ENCODE peak calls at places on chromosomes 1 and 21, in five cellular contexts. One of them, this sample, is unnamed.

GRCh38 chr1:37123266-37123665 is 89.0 kb upstream of the GRIK3 start:
- DNase-seq in adrenal gland: no peak
- DNase-seq in A549: no peak
- DNase-seq in ovary: no peak
- DNase-seq in tibial nerve: no peak
- DNase-seq in this sample: no peak

GRCh38 chr1:12177999-12178441 is 11.2 kb downstream of the TNFRSF1B start:
- DNase-seq in adrenal gland: peak; percentile 74
- DNase-seq in A549: no peak
- DNase-seq in ovary: peak; percentile 60
- DNase-seq in tibial nerve: no peak
- DNase-seq in this sample: no peak

GRCh38 chr1:235867903-235868469 is 1.3 kb upstream of the LYST start:
- DNase-seq in adrenal gland: no peak
- DNase-seq in A549: no peak
- DNase-seq in ovary: no peak
- DNase-seq in tibial nerve: no peak
- DNase-seq in this sample: no peak

GRCh38 chr1:12172042-12172851 is 5.5 kb downstream of the TNFRSF1B start:
- DNase-seq in adrenal gland: no peak
- DNase-seq in A549: no peak
- DNase-seq in ovary: no peak
- DNase-seq in tibial nerve: no peak
- DNase-seq in this sample: peak; percentile 85

GRCh38 chr1:12754738-12755137 is 8.7 kb downstream of the CFAP107 start:
- DNase-seq in adrenal gland: no peak
- DNase-seq in A549: no peak
- DNase-seq in ovary: no peak
- DNase-seq in tibial nerve: no peak
- DNase-seq in this sample: no peak

GRCh38 chr1:53485478-53486394 is 26.5 kb downstream of the DMRTB1 start:
- DNase-seq in adrenal gland: peak; percentile 61
- DNase-seq in A549: peak; percentile 80
- DNase-seq in ovary: peak; percentile 87
- DNase-seq in tibial nerve: peak; percentile 68
- DNase-seq in this sample: peak; percentile 88

GRCh38 chr1:183444243-183444642 is 26.1 kb upstream of the NMNAT2 start:
- DNase-seq in adrenal gland: no peak
- DNase-seq in A549: no peak
- DNase-seq in ovary: no peak
- DNase-seq in tibial nerve: no peak
- DNase-seq in this sample: no peak

GRCh38 chr1:223143760-223144248 is 756 bp upstream of the TLR5 start:
- DNase-seq in adrenal gland: no peak
- DNase-seq in A549: no peak
- DNase-seq in ovary: peak; percentile 83
- DNase-seq in tibial nerve: no peak
- DNase-seq in this sample: peak; percentile 79

GRCh38 chr1:205504311-205505075 is at the start of gene CDK18:
- DNase-seq in adrenal gland: peak; percentile 91
- DNase-seq in A549: peak; percentile 83
- DNase-seq in ovary: peak; percentile 82
- DNase-seq in tibial nerve: peak; percentile 49
- DNase-seq in this sample: peak; percentile 84

GRCh38 chr1:209706622-209707021 is 2.0 kb downstream of the HSD11B1 start:
- DNase-seq in adrenal gland: no peak
- DNase-seq in A549: no peak
- DNase-seq in ovary: no peak
- DNase-seq in tibial nerve: no peak
- DNase-seq in this sample: no peak

GRCh38 chr21:30014883-30015282 is 75.1 kb upstream of the GRIK1 start:
- DNase-seq in adrenal gland: no peak
- DNase-seq in A549: no peak
- DNase-seq in ovary: no peak
- DNase-seq in tibial nerve: no peak
- DNase-seq in this sample: no peak

GRCh38 chr1:197917813-197918646 is 858 bp downstream of the LHX9 start:
- DNase-seq in adrenal gland: no peak
- DNase-seq in A549: no peak
- DNase-seq in ovary: peak; percentile 57
- DNase-seq in tibial nerve: no peak
- DNase-seq in this sample: peak; percentile 80

GRCh38 chr1:229408458-229409037 is 25.3 kb downstream of the ACTA1 start:
- DNase-seq in adrenal gland: peak; percentile 84
- DNase-seq in A549: no peak
- DNase-seq in ovary: no peak
- DNase-seq in tibial nerve: no peak
- DNase-seq in this sample: no peak

GRCh38 chr1:38151399-38151798 is 104.8 kb upstream of the POU3F1 start:
- DNase-seq in adrenal gland: no peak
- DNase-seq in A549: no peak
- DNase-seq in ovary: no peak
- DNase-seq in tibial nerve: no peak
- DNase-seq in this sample: no peak

GRCh38 chr1:51607676-51608075 is 9.2 kb upstream of the OSBPL9 start:
- DNase-seq in adrenal gland: no peak
- DNase-seq in A549: no peak
- DNase-seq in ovary: no peak
- DNase-seq in tibial nerve: no peak
- DNase-seq in this sample: no peak

GRCh38 chr1:58592521-58593134 is 15.6 kb upstream of the TACSTD2 start:
- DNase-seq in adrenal gland: peak; percentile 95
- DNase-seq in A549: peak; percentile 11
- DNase-seq in ovary: peak; percentile 66
- DNase-seq in tibial nerve: no peak
- DNase-seq in this sample: no peak

GRCh38 chr1:219837274-219837993 is 90.9 kb downstream of the SLC30A10 start:
- DNase-seq in adrenal gland: peak; percentile 19
- DNase-seq in A549: peak; percentile 37
- DNase-seq in ovary: no peak
- DNase-seq in tibial nerve: no peak
- DNase-seq in this sample: no peak

GRCh38 chr1:4797429-4797828 is 143.0 kb downstream of the AJAP1 start:
- DNase-seq in adrenal gland: no peak
- DNase-seq in A549: no peak
- DNase-seq in ovary: no peak
- DNase-seq in tibial nerve: no peak
- DNase-seq in this sample: no peak

GRCh38 chr21:27734146-27734545 is 767.3 kb upstream of the ADAMTS5 start:
- DNase-seq in adrenal gland: no peak
- DNase-seq in A549: no peak
- DNase-seq in ovary: no peak
- DNase-seq in tibial nerve: no peak
- DNase-seq in this sample: no peak

GRCh38 chr1:109621402-109622101 is 1.9 kb downstream of the AMPD2 start:
- DNase-seq in adrenal gland: no peak
- DNase-seq in A549: no peak
- DNase-seq in ovary: no peak
- DNase-seq in tibial nerve: no peak
- DNase-seq in this sample: no peak

GRCh38 chr1:196361112-196361714 is 247.0 kb downstream of the KCNT2 start:
- DNase-seq in adrenal gland: no peak
- DNase-seq in A549: no peak
- DNase-seq in ovary: no peak
- DNase-seq in tibial nerve: no peak
- DNase-seq in this sample: no peak

GRCh38 chr1:119731741-119732430 is 20.2 kb downstream of the PHGDH start:
- DNase-seq in adrenal gland: no peak
- DNase-seq in A549: no peak
- DNase-seq in ovary: no peak
- DNase-seq in tibial nerve: no peak
- DNase-seq in this sample: no peak

GRCh38 chr1:195251900-195252299 is 1356.3 kb downstream of the KCNT2 start:
- DNase-seq in adrenal gland: no peak
- DNase-seq in A549: no peak
- DNase-seq in ovary: no peak
- DNase-seq in tibial nerve: no peak
- DNase-seq in this sample: no peak

GRCh38 chr1:233543338-233544255 is 70.3 kb upstream of the KCNK1 start:
- DNase-seq in adrenal gland: peak; percentile 91
- DNase-seq in A549: peak; percentile 88
- DNase-seq in ovary: peak; percentile 40
- DNase-seq in tibial nerve: no peak
- DNase-seq in this sample: no peak

GRCh38 chr1:171740987-171741871 is 636 bp downstream of the VAMP4 start:
- DNase-seq in adrenal gland: peak; percentile 32
- DNase-seq in A549: peak; percentile 25
- DNase-seq in ovary: peak; percentile 50
- DNase-seq in tibial nerve: peak; percentile 28
- DNase-seq in this sample: no peak

GRCh38 chr1:1373493-1374067 is 1.4 kb downstream of the AURKAIP1 start:
- DNase-seq in adrenal gland: no peak
- DNase-seq in A549: no peak
- DNase-seq in ovary: peak; percentile 56
- DNase-seq in tibial nerve: no peak
- DNase-seq in this sample: no peak

GRCh38 chr1:1373051-1373450 is 2.0 kb downstream of the AURKAIP1 start:
- DNase-seq in adrenal gland: no peak
- DNase-seq in A549: no peak
- DNase-seq in ovary: no peak
- DNase-seq in tibial nerve: no peak
- DNase-seq in this sample: no peak

GRCh38 chr1:1371354-1371740 is 3.7 kb downstream of the AURKAIP1 start:
- DNase-seq in adrenal gland: no peak
- DNase-seq in A549: no peak
- DNase-seq in ovary: no peak
- DNase-seq in tibial nerve: no peak
- DNase-seq in this sample: no peak

GRCh38 chr1:1370771-1371300 is 4.2 kb downstream of the AURKAIP1 start:
- DNase-seq in adrenal gland: no peak
- DNase-seq in A549: no peak
- DNase-seq in ovary: no peak
- DNase-seq in tibial nerve: no peak
- DNase-seq in this sample: no peak

GRCh38 chr1:1371741-1372711 is 3.0 kb downstream of the AURKAIP1 start:
- DNase-seq in adrenal gland: peak; percentile 64
- DNase-seq in A549: peak; percentile 71
- DNase-seq in ovary: peak; percentile 85
- DNase-seq in tibial nerve: no peak
- DNase-seq in this sample: peak; percentile 93
- TF ChIP-seq POLR2A in adrenal gland: no peak
- TF ChIP-seq POLR2A in A549: no peak
- TF ChIP-seq POLR2A in ovary: no peak
- TF ChIP-seq POLR2A in tibial nerve: no peak
- TF ChIP-seq POLR2A in this sample: no peak

GRCh38 chr1:82848043-82848442 is 1047.3 kb downstream of the ADGRL2 start:
- DNase-seq in adrenal gland: no peak
- DNase-seq in A549: no peak
- DNase-seq in ovary: no peak
- DNase-seq in tibial nerve: no peak
- DNase-seq in this sample: no peak

GRCh38 chr1:82840192-82840591 is 1039.5 kb downstream of the ADGRL2 start:
- DNase-seq in adrenal gland: no peak
- DNase-seq in A549: no peak
- DNase-seq in ovary: no peak
- DNase-seq in tibial nerve: no peak
- DNase-seq in this sample: no peak

GRCh38 chr1:82845371-82845770 is 1044.6 kb downstream of the ADGRL2 start:
- DNase-seq in adrenal gland: no peak
- DNase-seq in A549: no peak
- DNase-seq in ovary: no peak
- DNase-seq in tibial nerve: no peak
- DNase-seq in this sample: no peak
- H3K4me1 ChIP-seq in adrenal gland: no peaks in the 10 kb centered on the region
- H3K4me1 ChIP-seq in A549: no peaks in the 10 kb centered on the region
- H3K4me1 ChIP-seq in ovary: no peaks in the 10 kb centered on the region
- H3K4me1 ChIP-seq in tibial nerve: no peaks in the 10 kb centered on the region
- H3K4me1 ChIP-seq in this sample: no peaks in the 10 kb centered on the region

GRCh38 chr1:44672956-44673674 is 1.2 kb downstream of the TMEM53 start:
- DNase-seq in adrenal gland: no peak
- DNase-seq in A549: no peak
- DNase-seq in ovary: no peak
- DNase-seq in tibial nerve: no peak
- DNase-seq in this sample: peak; percentile 71

GRCh38 chr1:44674113-44675000 is at the start of the genes ARMH1 and TMEM53:
- DNase-seq in adrenal gland: peak; percentile 100
- DNase-seq in A549: peak; percentile 96
- DNase-seq in ovary: peak; percentile 99
- DNase-seq in tibial nerve: peak; percentile 98
- DNase-seq in this sample: peak; percentile 100

GRCh38 chr1:44673675-44674112 is 587 bp downstream of the TMEM53 start:
- DNase-seq in adrenal gland: no peak
- DNase-seq in A549: no peak
- DNase-seq in ovary: no peak
- DNase-seq in tibial nerve: no peak
- DNase-seq in this sample: no peak

GRCh38 chr1:44670751-44671640 is 3.3 kb downstream of the TMEM53 start:
- DNase-seq in adrenal gland: no peak
- DNase-seq in A549: no peak
- DNase-seq in ovary: no peak
- DNase-seq in tibial nerve: no peak
- DNase-seq in this sample: peak; percentile 62

DNA sequence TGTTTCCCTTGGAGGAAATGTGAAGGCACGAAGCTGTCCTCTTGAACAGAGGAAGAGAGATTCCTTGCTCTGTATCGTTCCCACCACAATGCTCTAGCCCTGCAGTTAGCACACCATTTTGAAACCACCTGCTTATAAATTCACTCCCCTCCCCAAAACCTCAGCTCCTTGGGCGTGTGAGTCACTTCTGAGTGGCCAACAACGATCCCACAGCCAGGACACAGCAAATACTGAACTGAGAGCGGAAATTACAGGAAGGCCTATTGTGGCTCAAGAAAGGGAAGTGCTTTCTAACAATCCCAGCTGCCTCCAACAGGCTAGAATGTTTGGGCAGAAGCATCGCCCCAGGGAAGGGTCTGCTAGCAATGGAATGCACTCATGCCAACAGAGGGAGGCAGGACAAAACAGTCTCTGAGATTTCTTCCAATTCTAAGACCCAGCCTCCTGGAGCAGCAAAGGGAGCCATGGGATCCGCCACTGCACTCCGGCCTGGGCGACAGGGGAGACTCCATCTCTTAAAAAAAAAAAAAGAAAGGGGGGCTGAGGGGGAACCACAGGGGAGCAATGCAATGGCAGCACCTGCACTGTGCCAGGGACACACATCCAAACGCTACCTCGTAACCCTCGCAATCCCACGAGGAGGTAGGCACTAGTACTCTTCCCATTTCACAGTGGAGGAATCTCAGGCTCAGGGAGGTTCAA is 1.9 kb downstream of the TMEM53 start:
- DNase-seq in adrenal gland: peak; percentile 59
- DNase-seq in A549: no peak
- DNase-seq in ovary: no peak
- DNase-seq in tibial nerve: no peak
- DNase-seq in this sample: peak; percentile 71
- TF ChIP-seq POLR2A in adrenal gland: no peak
- TF ChIP-seq POLR2A in A549: no peak
- TF ChIP-seq POLR2A in ovary: no peak
- TF ChIP-seq POLR2A in tibial nerve: no peak
- TF ChIP-seq POLR2A in this sample: no peak

DNA sequence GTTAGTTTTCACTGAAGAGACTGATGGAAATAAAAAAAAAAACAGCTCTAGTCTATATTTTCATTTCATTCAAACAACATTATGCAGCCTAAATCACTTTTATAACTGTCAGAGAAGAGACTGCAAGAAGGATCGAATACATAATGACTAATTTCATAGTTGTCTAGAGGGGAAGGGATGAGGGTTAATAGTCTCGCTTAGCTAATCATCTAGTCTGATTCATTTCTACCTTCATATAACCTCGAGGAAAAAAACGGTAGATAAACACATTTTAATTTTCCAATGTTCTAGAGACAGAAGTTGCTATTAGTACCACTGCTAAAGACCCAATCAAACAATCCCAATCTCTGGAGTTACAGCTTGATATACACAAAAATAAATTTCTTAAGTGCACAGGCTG is 3.5 kb downstream of the FUBP1 start:
- DNase-seq in adrenal gland: no peak
- DNase-seq in A549: no peak
- DNase-seq in ovary: no peak
- DNase-seq in tibial nerve: no peak
- DNase-seq in this sample: no peak
- H3K4me1 ChIP-seq in adrenal gland: peaks cover 55% of the 10 kb centered on the region
- H3K4me1 ChIP-seq in A549: peaks cover 33% of the 10 kb centered on the region
- H3K4me1 ChIP-seq in ovary: peaks cover 8% of the 10 kb centered on the region
- H3K4me1 ChIP-seq in tibial nerve: peaks cover 41% of the 10 kb centered on the region
- H3K4me1 ChIP-seq in this sample: peaks cover 86% of the 10 kb centered on the region